ENCODE peak calls at places on chromosomes 7 and 10, in nine cellular contexts. N is fibroblast of the aortic adventitia; J is NCI-H1436; L is sigmoid colon; Z is skeletal muscle cell; F is SJSA1; U is CD8-positive, alpha-beta T cell; S is T-helper 2 cell; I is naive B cell. T is an unnamed sample.

GRCh38 chr7:109751241-109751640 is 1181.6 kb downstream of the DNAJB9 start:
- DNase-seq in N (no peak), J (no peak), L (no peak), Z (no peak), F (no peak), U (no peak), S (no peak), I (no peak), T (no peak)

GRCh38 chr7:149707448-149707886 is 65.9 kb downstream of the ZNF467 start:
- DNase-seq in N (peak; percentile 39), J (no peak), L (no peak), Z (no peak), F (peak; percentile 1), U (no peak), S (no peak), I (no peak), T (no peak)

GRCh38 chr10:34205452-34205851 is 609.6 kb downstream of the PARD3 start:
- DNase-seq in N (no peak), J (no peak), L (no peak), Z (no peak), F (no peak), U (no peak), S (no peak), I (no peak), T (no peak)

GRCh38 chr7:23093546-23093945 is 12.0 kb upstream of the KLHL7 start:
- DNase-seq in N (peak; percentile 25), J (no peak), L (no peak), Z (no peak), F (no peak), U (no peak), S (no peak), I (no peak), T (no peak)

GRCh38 chr7:105130048-105130447 is 116.0 kb downstream of the KMT2E start:
- DNase-seq in N (no peak), J (no peak), L (no peak), Z (no peak), F (no peak), U (no peak), S (no peak), I (no peak), T (no peak)

GRCh38 chr10:13056461-13057077 is 43.4 kb upstream of the OPTN start:
- DNase-seq in N (peak; percentile 35), J (no peak), L (no peak), Z (no peak), F (no peak), U (no peak), S (no peak), I (no peak), T (no peak)

GRCh38 chr10:3095373-3096139 is 28.2 kb downstream of the PFKP start:
- DNase-seq in N (peak; percentile 100), J (no peak), L (peak; percentile 80), Z (peak; percentile 98), F (peak; percentile 87), U (no peak), S (peak; percentile 94), I (no peak), T (no peak)

GRCh38 chr7:142263598-142264380 is 5.9 kb upstream of the PRSS58 start:
- DNase-seq in N (peak; percentile 9), J (no peak), L (no peak), Z (peak; percentile 21), F (no peak), U (no peak), S (no peak), I (no peak), T (no peak)

GRCh38 chr10:29555091-29555745 is 79.6 kb downstream of the SVIL start:
- DNase-seq in N (no peak), J (no peak), L (no peak), Z (no peak), F (no peak), U (no peak), S (no peak), I (no peak), T (no peak)

GRCh38 chr10:6204341-6205191 is 1.8 kb downstream of the PFKFB3 start:
- DNase-seq in N (peak; percentile 86), J (no peak), L (peak; percentile 86), Z (peak; percentile 61), F (peak; percentile 83), U (no peak), S (no peak), I (no peak), T (peak; percentile 24)

GRCh38 chr7:34385385-34385784 is 272.6 kb upstream of the NPSR1 start:
- DNase-seq in N (no peak), J (no peak), L (no peak), Z (no peak), F (no peak), U (no peak), S (no peak), I (no peak), T (no peak)

GRCh38 chr10:33800986-33801385 is 466.5 kb upstream of the NRP1 start:
- DNase-seq in N (no peak), J (no peak), L (no peak), Z (no peak), F (no peak), U (no peak), S (no peak), I (no peak), T (no peak)

GRCh38 chr7:28507538-28508282 is 95.4 kb downstream of the CREB5 start:
- DNase-seq in N (no peak), J (no peak), L (no peak), Z (no peak), F (no peak), U (no peak), S (no peak), I (no peak), T (no peak)

GRCh38 chr10:73097305-73097670 is 622 bp upstream of the P4HA1 start:
- DNase-seq in N (no peak), J (no peak), L (no peak), Z (no peak), F (no peak), U (no peak), S (peak; percentile 42), I (no peak), T (no peak)

GRCh38 chr10:119006451-119007210 is 22.9 kb upstream of the NANOS1 start:
- DNase-seq in N (peak; percentile 99), J (no peak), L (peak; percentile 94), Z (peak; percentile 96), F (peak; percentile 52), U (no peak), S (no peak), I (no peak), T (no peak)

GRCh38 chr7:44116087-44116788 is 7.1 kb downstream of the POLD2 start:
- DNase-seq in N (no peak), J (no peak), L (no peak), Z (no peak), F (no peak), U (no peak), S (no peak), I (no peak), T (no peak)

GRCh38 chr10:33559105-33559504 is 224.6 kb upstream of the NRP1 start:
- DNase-seq in N (peak; percentile 97), J (no peak), L (peak; percentile 65), Z (peak; percentile 84), F (no peak), U (no peak), S (no peak), I (no peak), T (no peak)

GRCh38 chr7:134866581-134866980 is 87.1 kb downstream of the CALD1 start:
- DNase-seq in N (peak; percentile 64), J (no peak), L (no peak), Z (no peak), F (no peak), U (no peak), S (no peak), I (no peak), T (no peak)

GRCh38 chr10:44913312-44914079 is 2.4 kb downstream of the TMEM72 start:
- DNase-seq in N (no peak), J (no peak), L (no peak), Z (no peak), F (no peak), U (peak; percentile 31), S (peak; percentile 80), I (no peak), T (no peak)

GRCh38 chr10:95403690-95404459 is 113.1 kb upstream of the PDLIM1 start:
- DNase-seq in N (no peak), J (no peak), L (no peak), Z (no peak), F (no peak), U (no peak), S (no peak), I (no peak), T (no peak)

GRCh38 chr10:87862644-87863101 is 660 bp downstream of the KLLN start:
- DNase-seq in N (no peak), J (peak; percentile 38), L (no peak), Z (no peak), F (no peak), U (no peak), S (peak; percentile 90), I (no peak), T (peak; percentile 60)

GRCh38 chr7:69781412-69781846 is 183.2 kb downstream of the AUTS2 start:
- DNase-seq in N (peak; percentile 64), J (no peak), L (peak; percentile 75), Z (no peak), F (no peak), U (no peak), S (no peak), I (no peak), T (no peak)

GRCh38 chr10:102919237-102919959 is 1.3 kb downstream of the CNNM2 start:
- DNase-seq in N (peak; percentile 16), J (no peak), L (peak; percentile 66), Z (no peak), F (no peak), U (no peak), S (peak; percentile 48), I (no peak), T (no peak)

GRCh38 chr7:117750612-117751563 is 122.4 kb downstream of the CTTNBP2 start:
- DNase-seq in N (peak; percentile 67), J (peak; percentile 0), L (no peak), Z (no peak), F (no peak), U (no peak), S (no peak), I (no peak), T (no peak)

GRCh38 chr10:64976150-64976549 is 1454.9 kb downstream of the REEP3 start:
- DNase-seq in N (no peak), J (no peak), L (no peak), Z (no peak), F (no peak), U (no peak), S (no peak), I (no peak), T (no peak)

GRCh38 chr10:124267911-124268549 is 150.7 kb downstream of the OAT start:
- DNase-seq in N (no peak), J (no peak), L (no peak), Z (no peak), F (no peak), U (no peak), S (no peak), I (no peak), T (no peak)

GRCh38 chr10:97022616-97023015 is 163.1 kb downstream of the SLIT1 start:
- DNase-seq in N (no peak), J (no peak), L (no peak), Z (no peak), F (no peak), U (no peak), S (no peak), I (no peak), T (no peak)

GRCh38 chr7:130345106-130345505 is 490 bp downstream of the CPA5 start:
- DNase-seq in N (no peak), J (peak; percentile 36), L (no peak), Z (no peak), F (no peak), U (no peak), S (no peak), I (no peak), T (no peak)

GRCh38 chr10:81957976-81958375 is 83.0 kb downstream of the NRG3 start:
- DNase-seq in N (no peak), J (no peak), L (no peak), Z (no peak), F (no peak), U (no peak), S (no peak), I (no peak), T (no peak)

GRCh38 chr7:130369110-130369711 is 11.1 kb upstream of the CPA1 start:
- DNase-seq in N (peak; percentile 78), J (no peak), L (no peak), Z (peak; percentile 65), F (no peak), U (no peak), S (no peak), I (no peak), T (no peak)

GRCh38 chr10:70267161-70267933 is 16.5 kb downstream of the NPFFR1 start:
- DNase-seq in N (peak; percentile 90), J (no peak), L (no peak), Z (peak; percentile 77), F (peak; percentile 79), U (no peak), S (no peak), I (no peak), T (no peak)